ENCODE peak calls at places on chromosomes 16 and 17, in ten cellular contexts. D is GM13976; N is T-helper 1 cell; T is MCF 10A; Q is NCI-H1092 treated with DMSO at 0.1 percent for 48 hours; R is AML-193; E is AG20443; O is pancreas; F is Kasumi-1; J is activated naive CD8-positive, alpha-beta T cell treated with anti-CD3 and anti-CD28 coated beads, Interleukin-2, amount 50 U/mL, for 24 hours. A is an unnamed sample.

GRCh38 chr16:5865231-5865630 is 767.6 kb upstream of the EEF2KMT start:
- DNase-seq in D (no peak), O (no peak), Q (no peak), T (no peak), N (no peak), E (no peak), J (no peak), F (no peak), R (no peak), A (no peak)

GRCh38 chr17:4738136-4739121 is 1.2 kb upstream of the ZMYND15 start:
- DNase-seq in J (no peak), Q (no peak), E (no peak), O (no peak), D (no peak), N (no peak), F (no peak), R (no peak), T (peak), A (no peak)

GRCh38 chr16:62711797-62712196 is 675.6 kb upstream of the CDH8 start:
- DNase-seq in N (no peak), T (no peak), R (no peak), D (no peak), Q (no peak), O (no peak), J (no peak), E (no peak), F (no peak), A (no peak)

GRCh38 chr17:27593232-27593856 is 37.6 kb upstream of the LGALS9 start:
- DNase-seq in Q (no peak), O (no peak), F (no peak), E (no peak), N (no peak), T (no peak), R (no peak), J (no peak), D (no peak), A (no peak)

GRCh38 chr16:21260870-21261791 is 17.0 kb downstream of the CRYM start:
- DNase-seq in Q (no peak), O (peak), F (no peak), J (no peak), D (no peak), E (peak), T (peak), R (no peak), N (no peak), A (no peak)

GRCh38 chr17:3947318-3947810 is 16.9 kb downstream of the ATP2A3 start:
- DNase-seq in Q (no peak), R (no peak), F (no peak), N (no peak), D (no peak), O (no peak), J (no peak), T (no peak), E (no peak), A (no peak)

GRCh38 chr16:49857423-49858181 is 1.7 kb upstream of the ZNF423 start:
- DNase-seq in R (peak), E (peak), N (no peak), O (peak), Q (peak), D (peak), J (peak), F (peak), T (peak), A (peak)

GRCh38 chr17:18858567-18859245 is 775 bp downstream of the PRPSAP2 start:
- DNase-seq in J (no peak), Q (no peak), R (no peak), F (no peak), O (no peak), N (no peak), T (no peak), D (peak), E (no peak), A (no peak)

GRCh38 chr17:349666-350065 is 2.9 kb downstream of the RPH3AL start:
- DNase-seq in F (no peak), Q (no peak), R (no peak), E (no peak), J (no peak), D (no peak), O (no peak), N (no peak), T (peak), A (no peak)

A was measured in activated CD8-positive, alpha-beta T cell treated with anti-CD3 and anti-CD28 coated beads, Interleukin-2, amount 10 ng/mL, durations not matched to agents 7 days and 5 days.